ENCODE peak calls at places on chromosome 9, in eight cellular contexts. One of them, this sample, is unnamed.

GRCh38 chr9:78438765-78439164 is 141.8 kb downstream of the PSAT1 start:
- DNase-seq in mammary epithelial cell: no peak
- DNase-seq in GM23248: no peak
- DNase-seq in mesendoderm: no peak
- DNase-seq in H9: no peak
- DNase-seq in DND-41: no peak
- DNase-seq in H1: no peak
- DNase-seq in SK-N-SH: no peak
- DNase-seq in this sample: no peak

GRCh38 chr9:94812343-94812742 is 85.8 kb downstream of the AOPEP start:
- DNase-seq in DND-41: no peak
- DNase-seq in GM23248: peak
- DNase-seq in H9: no peak
- DNase-seq in mammary epithelial cell: peak
- DNase-seq in SK-N-SH: no peak
- DNase-seq in mesendoderm: no peak
- DNase-seq in H1: no peak
- DNase-seq in this sample: no peak

GRCh38 chr9:129278391-129279237 is 100.6 kb upstream of the IER5L start:
- DNase-seq in SK-N-SH: no peak
- DNase-seq in H9: peak
- DNase-seq in H1: no peak
- DNase-seq in mesendoderm: no peak
- DNase-seq in DND-41: no peak
- DNase-seq in mammary epithelial cell: peak
- DNase-seq in GM23248: peak
- DNase-seq in this sample: peak

GRCh38 chr9:37904647-37905505 is 949 bp upstream of the SLC25A51 start:
- DNase-seq in SK-N-SH: peak
- DNase-seq in GM23248: peak
- DNase-seq in mammary epithelial cell: peak
- DNase-seq in H1: no peak
- DNase-seq in mesendoderm: no peak
- DNase-seq in H9: no peak
- DNase-seq in DND-41: no peak
- DNase-seq in this sample: peak

GRCh38 chr9:98333703-98334582 is 78.5 kb upstream of the TBC1D2 start:
- DNase-seq in mesendoderm: no peak
- DNase-seq in DND-41: no peak
- DNase-seq in H1: no peak
- DNase-seq in GM23248: peak
- DNase-seq in mammary epithelial cell: peak
- DNase-seq in SK-N-SH: no peak
- DNase-seq in H9: no peak
- DNase-seq in this sample: no peak

GRCh38 chr9:130932220-130933069 is 6.6 kb downstream of the FIBCD1 start:
- DNase-seq in H9: peak
- DNase-seq in DND-41: no peak
- DNase-seq in GM23248: peak
- DNase-seq in mesendoderm: peak
- DNase-seq in SK-N-SH: no peak
- DNase-seq in H1: no peak
- DNase-seq in mammary epithelial cell: no peak
- DNase-seq in this sample: peak

GRCh38 chr9:91489391-91489899 is 65.8 kb upstream of the NFIL3 start:
- DNase-seq in mammary epithelial cell: no peak
- DNase-seq in DND-41: no peak
- DNase-seq in SK-N-SH: no peak
- DNase-seq in mesendoderm: no peak
- DNase-seq in GM23248: peak
- DNase-seq in H1: no peak
- DNase-seq in H9: no peak
- DNase-seq in this sample: no peak

GRCh38 chr9:112170968-112171367 is 4.1 kb downstream of the SUSD1 start:
- DNase-seq in SK-N-SH: no peak
- DNase-seq in H1: no peak
- DNase-seq in DND-41: no peak
- DNase-seq in GM23248: no peak
- DNase-seq in H9: no peak
- DNase-seq in mesendoderm: no peak
- DNase-seq in mammary epithelial cell: no peak
- DNase-seq in this sample: no peak

GRCh38 chr9:113809192-113809482 is 67.0 kb upstream of the ZNF618 start:
- DNase-seq in SK-N-SH: no peak
- DNase-seq in mesendoderm: no peak
- DNase-seq in H9: no peak
- DNase-seq in H1: no peak
- DNase-seq in mammary epithelial cell: no peak
- DNase-seq in GM23248: no peak
- DNase-seq in DND-41: no peak
- DNase-seq in this sample: no peak

GRCh38 chr9:2096376-2096970 is 81.3 kb downstream of the SMARCA2 start:
- DNase-seq in GM23248: no peak
- DNase-seq in mammary epithelial cell: no peak
- DNase-seq in H9: no peak
- DNase-seq in mesendoderm: peak
- DNase-seq in DND-41: no peak
- DNase-seq in SK-N-SH: no peak
- DNase-seq in H1: no peak
- DNase-seq in this sample: no peak

GRCh38 chr9:26326473-26327044 is 566.0 kb downstream of the CAAP1 start:
- DNase-seq in H1: peak
- DNase-seq in GM23248: peak
- DNase-seq in mammary epithelial cell: peak
- DNase-seq in DND-41: peak
- DNase-seq in SK-N-SH: peak
- DNase-seq in mesendoderm: peak
- DNase-seq in H9: peak
- DNase-seq in this sample: peak

GRCh38 chr9:116450378-116451139 is 236.5 kb upstream of the TRIM32 start:
- DNase-seq in mammary epithelial cell: no peak
- DNase-seq in H1: no peak
- DNase-seq in GM23248: peak
- DNase-seq in mesendoderm: peak
- DNase-seq in DND-41: no peak
- DNase-seq in SK-N-SH: no peak
- DNase-seq in H9: no peak
- DNase-seq in this sample: no peak

GRCh38 chr9:95935861-95936578 is 60.5 kb downstream of the ERCC6L2 start:
- DNase-seq in mammary epithelial cell: no peak
- DNase-seq in GM23248: no peak
- DNase-seq in SK-N-SH: no peak
- DNase-seq in H1: no peak
- DNase-seq in mesendoderm: no peak
- DNase-seq in DND-41: no peak
- DNase-seq in H9: no peak
- DNase-seq in this sample: no peak

GRCh38 chr9:110183208-110184145 is 24.5 kb downstream of the C9orf152 start:
- DNase-seq in DND-41: peak
- DNase-seq in mesendoderm: peak
- DNase-seq in H9: peak
- DNase-seq in mammary epithelial cell: peak
- DNase-seq in GM23248: peak
- DNase-seq in SK-N-SH: peak
- DNase-seq in H1: peak
- DNase-seq in this sample: peak

DNA sequence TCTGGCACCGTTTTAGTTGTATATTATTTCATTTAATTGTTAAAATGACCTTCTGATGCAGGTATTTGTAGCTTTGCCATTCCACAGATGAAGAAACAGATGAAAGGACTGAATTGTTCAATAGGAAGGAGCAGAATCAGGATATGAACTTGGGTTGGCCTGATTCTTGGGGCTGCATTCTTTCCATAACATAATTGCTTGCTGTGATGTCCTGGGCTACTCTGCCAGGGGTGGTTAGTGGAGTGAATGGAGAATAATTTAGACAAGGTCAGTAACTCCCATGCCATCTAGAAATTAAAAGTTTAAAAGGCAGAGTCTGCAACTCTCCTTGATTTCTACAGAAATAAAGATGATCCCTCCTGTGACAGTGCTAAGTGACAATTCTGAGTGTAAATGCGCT is 15.9 kb downstream of the TLR4 start:
- DNase-seq in H1: no peak
- DNase-seq in H9: no peak
- DNase-seq in mammary epithelial cell: no peak
- DNase-seq in GM23248: peak
- DNase-seq in mesendoderm: no peak
- DNase-seq in SK-N-SH: no peak
- DNase-seq in DND-41: no peak
- DNase-seq in this sample: no peak
- H3K9ac ChIP-seq in H1: no peak
- H3K9ac ChIP-seq in H9: no peak
- H3K9ac ChIP-seq in mammary epithelial cell: no peak
- H3K9ac ChIP-seq in GM23248: peak
- H3K9ac ChIP-seq in mesendoderm: no peak
- H3K9ac ChIP-seq in SK-N-SH: peak
- H3K9ac ChIP-seq in DND-41: no peak
- H3K9ac ChIP-seq in this sample: no peak

GRCh38 chr9:134591082-134591571 is 50.5 kb upstream of the COL5A1 start:
- DNase-seq in H9: no peak
- DNase-seq in SK-N-SH: no peak
- DNase-seq in mesendoderm: peak
- DNase-seq in H1: no peak
- DNase-seq in mammary epithelial cell: no peak
- DNase-seq in DND-41: no peak
- DNase-seq in GM23248: peak
- DNase-seq in this sample: no peak
- H3K9ac ChIP-seq in H9: no peak
- H3K9ac ChIP-seq in SK-N-SH: no peak
- H3K9ac ChIP-seq in mesendoderm: peak
- H3K9ac ChIP-seq in H1: no peak
- H3K9ac ChIP-seq in mammary epithelial cell: no peak
- H3K9ac ChIP-seq in DND-41: no peak
- H3K9ac ChIP-seq in GM23248: peak
- H3K9ac ChIP-seq in this sample: no peak

DNA sequence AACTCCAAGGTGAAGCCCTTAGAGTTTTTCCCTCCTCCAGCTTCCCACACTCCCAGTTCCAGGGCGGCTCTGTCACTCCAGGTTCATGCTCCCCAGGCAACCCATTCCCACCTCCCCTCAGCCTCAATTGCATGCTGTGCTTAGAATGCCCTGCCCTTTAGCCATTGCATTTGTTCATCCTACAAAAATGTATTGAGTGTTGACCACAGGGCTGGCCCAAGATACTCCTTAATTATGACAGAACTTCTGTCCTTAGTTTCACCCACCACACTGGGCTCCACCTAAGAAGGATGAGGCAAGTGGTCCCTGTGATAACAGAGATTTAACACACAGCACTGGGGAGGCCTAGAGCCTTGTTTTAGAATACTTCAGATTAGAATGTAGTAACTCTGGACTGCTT is 236.1 kb downstream of the ADAMTSL1 start:
- DNase-seq in mammary epithelial cell: no peak
- DNase-seq in mesendoderm: peak
- DNase-seq in DND-41: no peak
- DNase-seq in GM23248: peak
- DNase-seq in H1: no peak
- DNase-seq in SK-N-SH: no peak
- DNase-seq in H9: no peak
- DNase-seq in this sample: peak
- H3K9ac ChIP-seq in mammary epithelial cell: no peak
- H3K9ac ChIP-seq in mesendoderm: no peak
- H3K9ac ChIP-seq in DND-41: no peak
- H3K9ac ChIP-seq in GM23248: peak
- H3K9ac ChIP-seq in H1: no peak
- H3K9ac ChIP-seq in SK-N-SH: no peak
- H3K9ac ChIP-seq in H9: no peak
- H3K9ac ChIP-seq in this sample: no peak

GRCh38 chr9:92723299-92723625 is 41.4 kb downstream of the BICD2 start:
- DNase-seq in SK-N-SH: no peak
- DNase-seq in GM23248: no peak
- DNase-seq in DND-41: no peak
- DNase-seq in H1: no peak
- DNase-seq in mesendoderm: no peak
- DNase-seq in H9: no peak
- DNase-seq in mammary epithelial cell: peak
- DNase-seq in this sample: no peak
- H3K9ac ChIP-seq in SK-N-SH: no peak
- H3K9ac ChIP-seq in GM23248: no peak
- H3K9ac ChIP-seq in DND-41: no peak
- H3K9ac ChIP-seq in H1: no peak
- H3K9ac ChIP-seq in mesendoderm: no peak
- H3K9ac ChIP-seq in H9: no peak
- H3K9ac ChIP-seq in mammary epithelial cell: peak
- H3K9ac ChIP-seq in this sample: no peak

DNA sequence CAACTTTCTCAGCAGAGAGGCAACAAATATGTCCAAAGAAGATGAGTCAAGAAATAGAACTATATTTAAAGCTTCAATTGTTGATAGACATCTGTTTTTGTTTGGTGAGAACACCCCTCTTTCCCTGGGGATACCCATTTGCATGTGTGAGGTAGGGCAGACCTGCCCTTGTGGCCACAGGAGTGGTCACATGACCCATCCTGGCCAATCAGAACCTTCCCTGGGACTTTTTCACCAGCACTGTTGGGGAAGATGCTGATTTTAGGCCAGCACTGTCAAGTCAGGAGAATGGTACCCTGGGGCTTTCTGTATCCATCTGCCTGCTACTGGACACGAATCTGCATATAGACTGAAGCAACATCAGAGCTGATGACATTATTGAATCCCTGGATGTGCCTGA is 211.2 kb downstream of the CDK5RAP2 start:
- DNase-seq in mesendoderm: no peak
- DNase-seq in GM23248: no peak
- DNase-seq in SK-N-SH: no peak
- DNase-seq in mammary epithelial cell: no peak
- DNase-seq in H9: no peak
- DNase-seq in H1: no peak
- DNase-seq in DND-41: no peak
- DNase-seq in this sample: peak
- H3K9ac ChIP-seq in mesendoderm: no peak
- H3K9ac ChIP-seq in GM23248: no peak
- H3K9ac ChIP-seq in SK-N-SH: no peak
- H3K9ac ChIP-seq in mammary epithelial cell: no peak
- H3K9ac ChIP-seq in H9: no peak
- H3K9ac ChIP-seq in H1: no peak
- H3K9ac ChIP-seq in DND-41: no peak
- H3K9ac ChIP-seq in this sample: no peak

GRCh38 chr9:3769646-3770045 is 243.8 kb upstream of the RFX3 start:
- DNase-seq in SK-N-SH: no peak
- DNase-seq in GM23248: no peak
- DNase-seq in H1: no peak
- DNase-seq in H9: no peak
- DNase-seq in mesendoderm: peak
- DNase-seq in mammary epithelial cell: no peak
- DNase-seq in DND-41: no peak
- DNase-seq in this sample: peak
- H3K9ac ChIP-seq in SK-N-SH: no peak
- H3K9ac ChIP-seq in GM23248: peak
- H3K9ac ChIP-seq in H1: no peak
- H3K9ac ChIP-seq in H9: no peak
- H3K9ac ChIP-seq in mesendoderm: no peak
- H3K9ac ChIP-seq in mammary epithelial cell: no peak
- H3K9ac ChIP-seq in DND-41: no peak
- H3K9ac ChIP-seq in this sample: no peak

GRCh38 chr9:118767571-118767970 is 601.7 kb downstream of the BRINP1 start:
- DNase-seq in GM23248: no peak
- DNase-seq in SK-N-SH: no peak
- DNase-seq in H9: no peak
- DNase-seq in H1: no peak
- DNase-seq in mesendoderm: no peak
- DNase-seq in mammary epithelial cell: no peak
- DNase-seq in DND-41: no peak
- DNase-seq in this sample: no peak
- H3K9ac ChIP-seq in GM23248: no peak
- H3K9ac ChIP-seq in SK-N-SH: no peak
- H3K9ac ChIP-seq in H9: no peak
- H3K9ac ChIP-seq in H1: no peak
- H3K9ac ChIP-seq in mesendoderm: no peak
- H3K9ac ChIP-seq in mammary epithelial cell: no peak
- H3K9ac ChIP-seq in DND-41: no peak
- H3K9ac ChIP-seq in this sample: no peak